ENCODE peak calls at places on chromosomes 4 and X, in ten cellular contexts. One of them, this sample, is unnamed.

GRCh38 chr4:125268065-125268755 is 46.5 kb upstream of the FAT4 start:
- DNase-seq in sigmoid colon: no peak
- DNase-seq in upper lobe of left lung: no peak
- DNase-seq in spleen: no peak
- DNase-seq in transverse colon: no peak
- DNase-seq in IMR-90: no peak
- DNase-seq in right lobe of liver: no peak
- DNase-seq in HepG2: no peak
- DNase-seq in breast epithelium: no peak
- DNase-seq in suprapubic skin: no peak
- DNase-seq in this sample: no peak

GRCh38 chr4:175813126-175813715 is 1.2 kb upstream of the GPM6A start:
- DNase-seq in sigmoid colon: no peak
- DNase-seq in upper lobe of left lung: no peak
- DNase-seq in spleen: no peak
- DNase-seq in transverse colon: no peak
- DNase-seq in IMR-90: no peak
- DNase-seq in right lobe of liver: no peak
- DNase-seq in HepG2: no peak
- DNase-seq in breast epithelium: no peak
- DNase-seq in suprapubic skin: no peak
- DNase-seq in this sample: no peak

GRCh38 chrX:8084023-8084422 is 87.0 kb downstream of the VCX2 start:
- DNase-seq in sigmoid colon: no peak
- DNase-seq in upper lobe of left lung: no peak
- DNase-seq in spleen: no peak
- DNase-seq in transverse colon: no peak
- DNase-seq in IMR-90: peak; percentile 37
- DNase-seq in right lobe of liver: no peak
- DNase-seq in HepG2: no peak
- DNase-seq in breast epithelium: no peak
- DNase-seq in suprapubic skin: no peak
- DNase-seq in this sample: no peak

GRCh38 chrX:103793541-103793932 is 16.9 kb downstream of the PLP1 start:
- DNase-seq in sigmoid colon: no peak
- DNase-seq in upper lobe of left lung: no peak
- DNase-seq in spleen: no peak
- DNase-seq in transverse colon: no peak
- DNase-seq in IMR-90: peak; percentile 39
- DNase-seq in right lobe of liver: no peak
- DNase-seq in HepG2: no peak
- DNase-seq in breast epithelium: no peak
- DNase-seq in suprapubic skin: no peak
- DNase-seq in this sample: no peak

GRCh38 chr4:140103676-140104075 is 50.3 kb downstream of the MAML3 start:
- DNase-seq in sigmoid colon: no peak
- DNase-seq in upper lobe of left lung: no peak
- DNase-seq in spleen: no peak
- DNase-seq in transverse colon: no peak
- DNase-seq in IMR-90: peak; percentile 62
- DNase-seq in right lobe of liver: no peak
- DNase-seq in HepG2: no peak
- DNase-seq in breast epithelium: no peak
- DNase-seq in suprapubic skin: no peak
- DNase-seq in this sample: no peak

GRCh38 chr4:43882470-43882869 is 566.1 kb downstream of the KCTD8 start:
- DNase-seq in sigmoid colon: no peak
- DNase-seq in upper lobe of left lung: no peak
- DNase-seq in spleen: no peak
- DNase-seq in transverse colon: no peak
- DNase-seq in IMR-90: no peak
- DNase-seq in right lobe of liver: no peak
- DNase-seq in HepG2: no peak
- DNase-seq in breast epithelium: no peak
- DNase-seq in suprapubic skin: no peak
- DNase-seq in this sample: no peak

GRCh38 chrX:152912121-152912520 is 14.3 kb downstream of the ZNF185 start:
- DNase-seq in sigmoid colon: no peak
- DNase-seq in upper lobe of left lung: no peak
- DNase-seq in spleen: no peak
- DNase-seq in transverse colon: no peak
- DNase-seq in IMR-90: no peak
- DNase-seq in right lobe of liver: no peak
- DNase-seq in HepG2: no peak
- DNase-seq in breast epithelium: no peak
- DNase-seq in suprapubic skin: no peak
- DNase-seq in this sample: no peak

GRCh38 chr4:65063601-65064000 is 606.7 kb downstream of the EPHA5 start:
- DNase-seq in sigmoid colon: no peak
- DNase-seq in upper lobe of left lung: no peak
- DNase-seq in spleen: no peak
- DNase-seq in transverse colon: no peak
- DNase-seq in IMR-90: no peak
- DNase-seq in right lobe of liver: no peak
- DNase-seq in HepG2: no peak
- DNase-seq in breast epithelium: no peak
- DNase-seq in suprapubic skin: no peak
- DNase-seq in this sample: no peak

GRCh38 chrX:96837808-96838207 is 45.9 kb upstream of the RPA4 start:
- DNase-seq in sigmoid colon: no peak
- DNase-seq in upper lobe of left lung: no peak
- DNase-seq in spleen: no peak
- DNase-seq in transverse colon: no peak
- DNase-seq in IMR-90: peak; percentile 8
- DNase-seq in right lobe of liver: no peak
- DNase-seq in HepG2: no peak
- DNase-seq in breast epithelium: no peak
- DNase-seq in suprapubic skin: no peak
- DNase-seq in this sample: no peak

GRCh38 chrX:96846841-96847240 is 36.9 kb upstream of the RPA4 start:
- DNase-seq in sigmoid colon: no peak
- DNase-seq in upper lobe of left lung: no peak
- DNase-seq in spleen: no peak
- DNase-seq in transverse colon: no peak
- DNase-seq in IMR-90: no peak
- DNase-seq in right lobe of liver: no peak
- DNase-seq in HepG2: no peak
- DNase-seq in breast epithelium: no peak
- DNase-seq in suprapubic skin: no peak
- DNase-seq in this sample: no peak

GRCh38 chrX:96841325-96841724 is 42.4 kb upstream of the RPA4 start:
- DNase-seq in sigmoid colon: no peak
- DNase-seq in upper lobe of left lung: no peak
- DNase-seq in spleen: no peak
- DNase-seq in transverse colon: no peak
- DNase-seq in IMR-90: no peak
- DNase-seq in right lobe of liver: no peak
- DNase-seq in HepG2: no peak
- DNase-seq in breast epithelium: no peak
- DNase-seq in suprapubic skin: no peak
- DNase-seq in this sample: no peak

GRCh38 chrX:96843566-96843965 is 40.1 kb upstream of the RPA4 start:
- DNase-seq in sigmoid colon: no peak
- DNase-seq in upper lobe of left lung: peak; percentile 25
- DNase-seq in spleen: no peak
- DNase-seq in transverse colon: no peak
- DNase-seq in IMR-90: no peak
- DNase-seq in right lobe of liver: no peak
- DNase-seq in HepG2: no peak
- DNase-seq in breast epithelium: no peak
- DNase-seq in suprapubic skin: no peak
- DNase-seq in this sample: no peak
- TF ChIP-seq CTCF in sigmoid colon: no peak
- TF ChIP-seq CTCF in upper lobe of left lung: no peak
- TF ChIP-seq CTCF in spleen: no peak
- TF ChIP-seq CTCF in transverse colon: no peak
- TF ChIP-seq CTCF in IMR-90: no peak
- TF ChIP-seq CTCF in right lobe of liver: no peak
- TF ChIP-seq CTCF in HepG2: no peak
- TF ChIP-seq CTCF in breast epithelium: no peak
- TF ChIP-seq CTCF in suprapubic skin: no peak
- TF ChIP-seq CTCF in this sample: peak; percentile 36

DNA sequence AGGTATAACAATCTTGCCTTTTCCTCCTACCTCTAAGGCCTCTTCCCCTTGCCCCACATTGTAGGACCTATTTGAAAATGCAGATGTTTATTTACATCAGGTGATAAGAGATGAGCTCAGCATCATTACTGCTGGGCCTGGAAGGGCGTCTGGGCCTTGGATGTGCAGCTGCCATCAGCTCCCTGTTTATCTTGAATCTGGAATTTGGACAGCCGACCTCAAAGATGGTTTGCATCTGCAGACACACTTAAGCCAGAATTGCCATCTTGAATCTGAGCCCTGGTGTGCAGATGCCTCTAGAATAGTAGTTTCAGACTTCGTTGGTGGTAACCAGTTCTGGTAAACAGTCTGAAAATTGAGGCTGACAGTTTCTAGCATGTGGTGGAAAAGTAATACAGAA is 59.0 kb downstream of the FAM193A start:
- DNase-seq in sigmoid colon: no peak
- DNase-seq in upper lobe of left lung: peak; percentile 2
- DNase-seq in spleen: no peak
- DNase-seq in transverse colon: no peak
- DNase-seq in IMR-90: peak; percentile 66
- DNase-seq in right lobe of liver: no peak
- DNase-seq in HepG2: no peak
- DNase-seq in breast epithelium: no peak
- DNase-seq in suprapubic skin: no peak
- DNase-seq in this sample: no peak
- H3K4me1 ChIP-seq in sigmoid colon: peaks cover 72% of the 10 kb centered on the region
- H3K4me1 ChIP-seq in upper lobe of left lung: peaks cover 44% of the 10 kb centered on the region
- H3K4me1 ChIP-seq in spleen: peaks cover 72% of the 10 kb centered on the region
- H3K4me1 ChIP-seq in transverse colon: peaks cover 57% of the 10 kb centered on the region
- H3K4me1 ChIP-seq in IMR-90: peaks cover 37% of the 10 kb centered on the region
- H3K4me1 ChIP-seq in right lobe of liver: no peaks in the 10 kb centered on the region
- H3K4me1 ChIP-seq in HepG2: peaks cover 69% of the 10 kb centered on the region
- H3K4me1 ChIP-seq in breast epithelium: no peaks in the 10 kb centered on the region
- H3K4me1 ChIP-seq in suprapubic skin: peaks cover 29% of the 10 kb centered on the region
- H3K4me1 ChIP-seq in this sample: peaks cover 52% of the 10 kb centered on the region

GRCh38 chr4:83009529-83009928 is 1.1 kb downstream of the LIN54 start:
- DNase-seq in sigmoid colon: no peak
- DNase-seq in upper lobe of left lung: no peak
- DNase-seq in spleen: no peak
- DNase-seq in transverse colon: no peak
- DNase-seq in IMR-90: peak; percentile 16
- DNase-seq in right lobe of liver: no peak
- DNase-seq in HepG2: no peak
- DNase-seq in breast epithelium: no peak
- DNase-seq in suprapubic skin: no peak
- DNase-seq in this sample: no peak

GRCh38 chr4:83010111-83010521 is 507 bp downstream of the LIN54 start:
- DNase-seq in sigmoid colon: no peak
- DNase-seq in upper lobe of left lung: no peak
- DNase-seq in spleen: no peak
- DNase-seq in transverse colon: no peak
- DNase-seq in IMR-90: peak; percentile 46
- DNase-seq in right lobe of liver: no peak
- DNase-seq in HepG2: no peak
- DNase-seq in breast epithelium: no peak
- DNase-seq in suprapubic skin: no peak
- DNase-seq in this sample: no peak

GRCh38 chr4:83011779-83012630 is 1.4 kb upstream of the LIN54 start:
- DNase-seq in sigmoid colon: peak; percentile 71
- DNase-seq in upper lobe of left lung: peak; percentile 48
- DNase-seq in spleen: no peak
- DNase-seq in transverse colon: peak; percentile 37
- DNase-seq in IMR-90: peak; percentile 24
- DNase-seq in right lobe of liver: peak; percentile 55
- DNase-seq in HepG2: no peak
- DNase-seq in breast epithelium: peak; percentile 27
- DNase-seq in suprapubic skin: peak; percentile 80
- DNase-seq in this sample: peak; percentile 32

GRCh38 chr4:83012631-83013419 is 2.2 kb upstream of the LIN54 start:
- DNase-seq in sigmoid colon: peak; percentile 99
- DNase-seq in upper lobe of left lung: peak; percentile 97
- DNase-seq in spleen: peak; percentile 100
- DNase-seq in transverse colon: peak; percentile 99
- DNase-seq in IMR-90: peak; percentile 97
- DNase-seq in right lobe of liver: peak; percentile 98
- DNase-seq in HepG2: peak; percentile 96
- DNase-seq in breast epithelium: peak; percentile 95
- DNase-seq in suprapubic skin: peak; percentile 97
- DNase-seq in this sample: peak; percentile 99

DNA sequence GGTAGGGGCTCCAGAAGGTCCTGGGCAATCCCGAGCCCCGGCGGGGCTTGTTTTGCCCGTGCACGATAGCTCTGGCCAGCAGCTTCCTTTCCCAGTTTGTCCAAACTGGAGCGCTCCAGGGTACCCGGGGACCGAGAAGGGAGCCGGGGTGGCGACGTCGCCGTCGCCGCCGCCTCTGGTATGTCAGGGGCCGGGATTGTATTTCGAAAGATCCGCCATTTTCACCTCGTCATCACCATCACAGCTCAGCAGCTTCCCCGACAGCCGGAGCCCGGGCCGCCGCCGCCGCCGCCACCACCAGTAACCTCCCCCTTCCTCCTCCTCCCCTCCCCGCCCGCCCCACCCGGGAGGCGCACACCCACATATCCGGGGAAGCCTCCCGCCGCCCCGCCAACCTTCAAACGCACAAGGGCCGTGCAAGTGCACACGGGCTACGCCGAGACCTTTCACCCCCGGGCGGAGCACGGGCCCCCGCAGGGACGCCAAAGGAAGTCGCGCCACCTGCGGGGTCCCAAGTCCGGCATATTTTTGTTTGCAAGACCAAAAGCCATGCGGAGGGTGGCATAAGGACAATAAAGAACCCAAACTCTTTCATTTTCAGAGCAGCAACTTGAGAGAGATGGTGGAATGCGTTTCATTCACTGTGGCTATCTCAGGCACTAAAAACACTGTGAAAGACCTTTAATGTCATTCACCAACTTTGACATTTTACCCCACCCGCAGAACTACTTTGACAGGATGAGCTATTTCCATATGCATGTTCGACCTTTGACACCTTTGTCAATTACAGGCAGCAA is at the start of gene LIN54:
- DNase-seq in sigmoid colon: peak; percentile 92
- DNase-seq in upper lobe of left lung: peak; percentile 92
- DNase-seq in spleen: peak; percentile 96
- DNase-seq in transverse colon: peak; percentile 88
- DNase-seq in IMR-90: peak; percentile 58
- DNase-seq in right lobe of liver: peak; percentile 87
- DNase-seq in HepG2: peak; percentile 90
- DNase-seq in breast epithelium: peak; percentile 71
- DNase-seq in suprapubic skin: peak; percentile 92
- DNase-seq in this sample: peak; percentile 87
- TF ChIP-seq POLR2A in sigmoid colon: no peak
- TF ChIP-seq POLR2A in upper lobe of left lung: peak; percentile 45
- TF ChIP-seq POLR2A in spleen: no peak
- TF ChIP-seq POLR2A in transverse colon: peak; percentile 40
- TF ChIP-seq POLR2A in IMR-90: peak; percentile 43
- TF ChIP-seq POLR2A in right lobe of liver: peak; percentile 27
- TF ChIP-seq POLR2A in HepG2: peak; percentile 82
- TF ChIP-seq POLR2A in breast epithelium: no peak
- TF ChIP-seq POLR2A in suprapubic skin: no peak
- TF ChIP-seq POLR2A in this sample: no peak

GRCh38 chrX:46793386-46794143 is 34.6 kb upstream of the SLC9A7 start:
- DNase-seq in sigmoid colon: no peak
- DNase-seq in upper lobe of left lung: no peak
- DNase-seq in spleen: no peak
- DNase-seq in transverse colon: no peak
- DNase-seq in IMR-90: no peak
- DNase-seq in right lobe of liver: no peak
- DNase-seq in HepG2: peak; percentile 20
- DNase-seq in breast epithelium: no peak
- DNase-seq in suprapubic skin: no peak
- DNase-seq in this sample: no peak

GRCh38 chrX:46791927-46792825 is 33.3 kb upstream of the SLC9A7 start:
- DNase-seq in sigmoid colon: no peak
- DNase-seq in upper lobe of left lung: peak; percentile 42
- DNase-seq in spleen: no peak
- DNase-seq in transverse colon: no peak
- DNase-seq in IMR-90: peak; percentile 92
- DNase-seq in right lobe of liver: no peak
- DNase-seq in HepG2: peak; percentile 32
- DNase-seq in breast epithelium: peak; percentile 46
- DNase-seq in suprapubic skin: no peak
- DNase-seq in this sample: no peak

GRCh38 chrX:46792826-46793195 is 33.9 kb upstream of the SLC9A7 start:
- DNase-seq in sigmoid colon: no peak
- DNase-seq in upper lobe of left lung: no peak
- DNase-seq in spleen: no peak
- DNase-seq in transverse colon: no peak
- DNase-seq in IMR-90: no peak
- DNase-seq in right lobe of liver: no peak
- DNase-seq in HepG2: no peak
- DNase-seq in breast epithelium: no peak
- DNase-seq in suprapubic skin: no peak
- DNase-seq in this sample: no peak

GRCh38 chrX:46788902-46789301 is 30.0 kb upstream of the SLC9A7 start:
- DNase-seq in sigmoid colon: no peak
- DNase-seq in upper lobe of left lung: no peak
- DNase-seq in spleen: no peak
- DNase-seq in transverse colon: no peak
- DNase-seq in IMR-90: peak; percentile 65
- DNase-seq in right lobe of liver: no peak
- DNase-seq in HepG2: no peak
- DNase-seq in breast epithelium: no peak
- DNase-seq in suprapubic skin: no peak
- DNase-seq in this sample: no peak
- TF ChIP-seq CTCF in sigmoid colon: no peak
- TF ChIP-seq CTCF in upper lobe of left lung: no peak
- TF ChIP-seq CTCF in spleen: no peak
- TF ChIP-seq CTCF in transverse colon: no peak
- TF ChIP-seq CTCF in IMR-90: no peak
- TF ChIP-seq CTCF in right lobe of liver: no peak
- TF ChIP-seq CTCF in HepG2: no peak
- TF ChIP-seq CTCF in breast epithelium: no peak
- TF ChIP-seq CTCF in suprapubic skin: no peak
- TF ChIP-seq CTCF in this sample: no peak

This sample was measured in heart left ventricle.